ENCODE peak calls at places on chromosomes 16 and 17, in seven cellular contexts. U, O, G, B, N, H and E are unnamed samples.

GRCh38 chr17:40551874-40552768 is 13.2 kb downstream of the CCR7 start:
- DNase-seq in O (no peak), H (no peak), U (no peak), G (peak; percentile 95), B (peak; percentile 57), N (peak; percentile 86), E (peak; percentile 45)

GRCh38 chr17:3770471-3770870 is 30.5 kb downstream of the ITGAE start:
- DNase-seq in G (no peak), H (no peak), B (no peak), U (no peak), N (no peak), O (no peak), E (no peak)

GRCh38 chr16:55263271-55264250 is 60.4 kb upstream of the IRX6 start:
- DNase-seq in H (peak; percentile 14), N (no peak), O (no peak), B (no peak), G (no peak), U (no peak), E (peak; percentile 21)

GRCh38 chr17:58285422-58285810 is 4.7 kb upstream of the MPO start:
- DNase-seq in N (peak; percentile 15), B (no peak), U (no peak), O (no peak), H (no peak), G (no peak), E (no peak)

GRCh38 chr17:81821603-81822311 is 11.3 kb downstream of the MCRIP1 start:
- DNase-seq in N (peak; percentile 93), H (peak; percentile 85), G (peak; percentile 93), O (peak; percentile 95), U (peak; percentile 69), B (peak; percentile 85), E (peak; percentile 77)

GRCh38 chr16:9898121-9898520 is 284.1 kb downstream of the GRIN2A start:
- DNase-seq in U (no peak), G (no peak), N (no peak), H (no peak), O (no peak), B (no peak), E (no peak)

GRCh38 chr16:89096042-89096717 is 2.5 kb downstream of the ACSF3 start:
- DNase-seq in N (no peak), O (no peak), G (no peak), U (no peak), H (no peak), B (no peak), E (no peak)

GRCh38 chr17:72134560-72135399 is 14.0 kb downstream of the SOX9 start:
- DNase-seq in B (no peak), N (no peak), U (no peak), H (no peak), G (no peak), O (no peak), E (no peak)

GRCh38 chr17:52207786-52208185 is 49.3 kb upstream of the CA10 start:
- DNase-seq in O (no peak), H (no peak), N (no peak), B (no peak), U (no peak), G (no peak), E (no peak)

GRCh38 chr17:1562178-1562643 is 381 bp downstream of the PITPNA start:
- DNase-seq in O (peak; percentile 58), B (peak; percentile 32), H (peak; percentile 52), G (peak; percentile 38), U (peak; percentile 74), N (peak; percentile 76), E (no peak)

GRCh38 chr16:11307639-11308492 is 26.7 kb upstream of the PRM1 start:
- DNase-seq in N (no peak), B (no peak), O (no peak), U (no peak), H (no peak), G (no peak), E (no peak)

GRCh38 chr17:36135465-36135864 is 31.8 kb downstream of the CCL4 start:
- DNase-seq in H (no peak), G (no peak), O (no peak), U (no peak), N (no peak), B (no peak), E (no peak)

GRCh38 chr17:63538693-63539595 is 11.3 kb upstream of the DCAF7 start:
- DNase-seq in G (no peak), O (no peak), U (no peak), N (peak; percentile 40), H (no peak), B (no peak), E (no peak)

GRCh38 chr17:39663688-39664580 is 1.2 kb upstream of the TCAP start:
- DNase-seq in G (peak; percentile 88), U (no peak), B (no peak), N (no peak), O (no peak), H (no peak), E (no peak)

GRCh38 chr17:21193031-21193430 is 20.9 kb downstream of the TMEM11 start:
- DNase-seq in N (no peak), B (no peak), H (no peak), U (no peak), G (no peak), O (no peak), E (no peak)

GRCh38 chr17:8598913-8599312 is 31.6 kb downstream of the MYH10 start:
- DNase-seq in H (no peak), B (no peak), N (no peak), O (no peak), G (no peak), U (no peak), E (no peak)

GRCh38 chr17:1529863-1530262 is 13.5 kb upstream of the INPP5K start:
- DNase-seq in G (no peak), B (no peak), O (no peak), N (no peak), U (no peak), H (no peak), E (no peak)

GRCh38 chr16:19330801-19331484 is 45.4 kb downstream of the CLEC19A start:
- DNase-seq in N (no peak), B (peak; percentile 17), H (no peak), U (no peak), O (peak; percentile 89), G (peak; percentile 41), E (no peak)

GRCh38 chr17:9900019-9900594 is 5.0 kb downstream of the RCVRN start:
- DNase-seq in O (no peak), G (no peak), B (no peak), H (no peak), N (no peak), U (peak; percentile 33), E (no peak)

GRCh38 chr16:12519986-12520385 is 283.7 kb downstream of the CPPED1 start:
- DNase-seq in U (no peak), N (no peak), O (no peak), B (no peak), G (no peak), H (no peak), E (no peak)

GRCh38 chr17:67026341-67026740 is 18.0 kb upstream of the CACNG1 start:
- DNase-seq in O (no peak), G (no peak), U (no peak), N (no peak), H (no peak), B (no peak), E (no peak)

GRCh38 chr16:83928341-83929055 is 24.5 kb upstream of the OSGIN1 start:
- DNase-seq in G (no peak), B (no peak), H (no peak), O (no peak), U (no peak), N (no peak), E (no peak)

GRCh38 chr17:41710472-41711090 is 1.6 kb upstream of the GAST start:
- DNase-seq in N (no peak), G (no peak), U (no peak), O (no peak), B (no peak), H (no peak), E (no peak)

GRCh38 chr16:25063865-25064264 is 47.7 kb upstream of the LCMT1 start:
- DNase-seq in B (no peak), U (peak; percentile 15), G (no peak), H (peak; percentile 36), O (peak; percentile 84), N (no peak), E (no peak)

GRCh38 chr17:34382586-34383224 is 19.7 kb upstream of the CCL1 start:
- DNase-seq in G (no peak), U (no peak), N (no peak), B (no peak), O (no peak), H (no peak), E (no peak)

GRCh38 chr17:37744961-37745800 is at the start of gene HNF1B:
- DNase-seq in O (no peak), U (no peak), B (no peak), N (no peak), G (peak; percentile 76), H (no peak), E (no peak)

GRCh38 chr16:68520649-68521086 is 18.4 kb upstream of the ZFP90 start:
- DNase-seq in B (peak; percentile 83), H (peak; percentile 84), N (peak; percentile 92), O (peak; percentile 88), U (peak; percentile 95), G (peak; percentile 95), E (peak; percentile 51)

GRCh38 chr17:76560877-76561221 is 21.0 kb downstream of the PRCD start:
- DNase-seq in B (no peak), O (no peak), U (no peak), G (no peak), H (no peak), N (no peak), E (no peak)
- H3K4me1 ChIP-seq in B (peaks cover 36% of the 10 kb centered on the region), O (peaks cover 42% of the 10 kb centered on the region), U (peaks cover 5% of the 10 kb centered on the region), G (peaks cover 48% of the 10 kb centered on the region), H (peaks cover 66% of the 10 kb centered on the region), N (no peaks in the 10 kb centered on the region), E (peaks cover 41% of the 10 kb centered on the region)

GRCh38 chr17:61248399-61248798 is 151.2 kb upstream of the TBX2 start:
- DNase-seq in N (no peak), H (no peak), G (no peak), U (no peak), O (no peak), B (no peak), E (no peak)
- H3K27ac ChIP-seq in N (no peak overlapping the region), H (no peak overlapping the region), G (peak overlapping the region; percentile 33), U (no peak overlapping the region), O (peak overlapping the region; percentile 48), B (peak overlapping the region; percentile 54), E (peak overlapping the region; percentile 57)

GRCh38 chr16:85750827-85751641 is at the start of gene C16orf74:
- DNase-seq in G (peak; percentile 74), O (no peak), U (peak; percentile 79), H (no peak), N (no peak), B (no peak), E (no peak)
- H3K4me1 ChIP-seq in G (peaks cover 33% of the 10 kb centered on the region), O (peaks cover 6% of the 10 kb centered on the region), U (peaks cover 23% of the 10 kb centered on the region), H (peaks cover 31% of the 10 kb centered on the region), N (no peaks in the 10 kb centered on the region), B (peaks cover 19% of the 10 kb centered on the region), E (peaks cover 6% of the 10 kb centered on the region)

DNA sequence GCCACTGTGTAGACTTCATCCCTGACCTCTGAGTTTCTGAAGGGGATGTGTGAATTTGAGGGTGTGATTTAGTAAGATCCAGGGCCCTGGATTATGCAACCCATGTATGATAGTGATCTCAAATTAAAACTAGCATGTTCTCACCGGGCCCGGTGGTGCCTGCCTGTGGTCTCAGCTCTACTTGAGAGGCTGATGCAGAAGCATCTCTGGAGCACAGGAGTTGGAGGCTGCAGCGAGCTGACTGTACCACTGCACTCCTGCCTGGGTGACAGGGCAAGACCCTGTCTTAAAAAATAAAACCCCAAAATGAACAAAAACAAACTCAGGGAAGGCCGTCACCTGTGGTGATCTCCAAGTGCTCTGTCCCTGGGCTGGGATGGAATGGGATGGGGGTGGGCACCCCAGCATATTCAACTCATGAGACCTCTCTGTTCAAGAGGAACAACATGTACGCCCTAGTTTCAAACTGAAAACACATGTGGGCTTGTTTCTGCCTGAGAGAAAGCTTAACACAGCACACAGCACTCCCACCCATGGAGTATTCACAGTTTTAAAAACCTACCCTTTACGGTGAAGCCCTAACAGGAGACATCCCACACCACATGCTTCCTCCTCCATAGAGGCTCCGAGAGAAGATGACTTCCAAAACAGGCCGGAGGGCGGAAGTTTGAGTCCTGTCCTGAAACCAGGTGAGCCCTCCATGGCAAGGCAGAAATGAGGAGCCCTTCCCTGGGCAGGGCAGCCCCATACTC is 30.1 kb downstream of the GNPTG start:
- DNase-seq in U (no peak), H (no peak), O (no peak), B (no peak), N (no peak), G (no peak), E (no peak)
- H3K27ac ChIP-seq in U (no peak overlapping the region), H (no peak overlapping the region), O (no peak overlapping the region), B (no peak overlapping the region), N (no peak overlapping the region), G (no peak overlapping the region), E (no peak overlapping the region)